ENCODE peak calls at places on chromosome X, in four cellular contexts. N is AG09309, C is CD14-positive monocyte, K is GM06990. Y is an unnamed sample.

GRCh38 chrX:37640142-37640541 is 45.4 kb upstream of the XK start:
- DNase-seq in N (no peak), K (no peak), C (no peak), Y (no peak)

GRCh38 chrX:69024287-69024686 is 141.0 kb downstream of the PJA1 start:
- DNase-seq in C (no peak), N (no peak), K (no peak), Y (no peak)

GRCh38 chrX:119654112-119654531 is 38.8 kb downstream of the SEPTIN6 start:
- DNase-seq in N (no peak), C (no peak), K (no peak), Y (no peak)

GRCh38 chrX:138710866-138711331 is 618 bp downstream of the FGF13 start:
- DNase-seq in C (no peak), N (no peak), K (no peak), Y (no peak)

GRCh38 chrX:9677098-9677739 is 88.4 kb downstream of the GPR143 start:
- DNase-seq in K (peak), C (no peak), N (no peak), Y (peak)

GRCh38 chrX:24838624-24839023 is 144.9 kb downstream of the POLA1 start:
- DNase-seq in N (peak), K (no peak), C (no peak), Y (peak)

GRCh38 chrX:44945736-44946135 is 72.7 kb downstream of the KDM6A start:
- DNase-seq in K (no peak), N (no peak), C (no peak), Y (no peak)

GRCh38 chrX:3094261-3094660 is 53.0 kb downstream of the ARSF start:
- DNase-seq in C (no peak), N (no peak), K (no peak), Y (no peak)

GRCh38 chrX:71603618-71604017 is 14.7 kb downstream of the CXCR3 start:
- DNase-seq in K (no peak), N (no peak), C (no peak), Y (no peak)

GRCh38 chrX:56994375-56995270 is 718 bp downstream of the SPIN3 start:
- DNase-seq in C (peak), N (no peak), K (no peak), Y (no peak)

GRCh38 chrX:120452131-120452530 is 17.0 kb downstream of the LAMP2 start:
- DNase-seq in C (no peak), K (no peak), N (no peak), Y (no peak)

GRCh38 chrX:13078739-13079444 is 34.5 kb upstream of the FAM9C start:
- DNase-seq in N (peak), K (no peak), C (peak), Y (no peak)

GRCh38 chrX:112083624-112084326 is 1.2 kb upstream of the TRPC5 start:
- DNase-seq in C (no peak), K (no peak), N (no peak), Y (no peak)

GRCh38 chrX:71532078-71532752 is 689 bp upstream of the OGT start:
- DNase-seq in N (no peak), K (peak), C (peak), Y (no peak)

GRCh38 chrX:48531359-48531954 is 8.1 kb upstream of the TBC1D25 start:
- DNase-seq in N (peak), K (no peak), C (no peak), Y (no peak)

GRCh38 chrX:81174286-81174685 is 27.4 kb downstream of the HMGN5 start:
- DNase-seq in N (no peak), C (no peak), K (no peak), Y (peak)

GRCh38 chrX:9745417-9746115 is 20.1 kb downstream of the GPR143 start:
- DNase-seq in C (no peak), N (no peak), K (no peak), Y (no peak)

GRCh38 chrX:23937100-23937499 is 29.3 kb downstream of the CXorf58 start:
- DNase-seq in C (no peak), N (no peak), K (no peak), Y (no peak)

GRCh38 chrX:499870-500364 is 113.2 kb upstream of the PPP2R3B start:
- DNase-seq in K (no peak), N (no peak), C (no peak), Y (no peak)

GRCh38 chrX:39967348-39967747 is 130.4 kb downstream of the BCOR start:
- DNase-seq in C (no peak), K (no peak), N (no peak), Y (no peak)

GRCh38 chrX:45515262-45516215 is 314.9 kb upstream of the DIPK2B start:
- DNase-seq in K (no peak), N (peak), C (peak), Y (peak)

DNA sequence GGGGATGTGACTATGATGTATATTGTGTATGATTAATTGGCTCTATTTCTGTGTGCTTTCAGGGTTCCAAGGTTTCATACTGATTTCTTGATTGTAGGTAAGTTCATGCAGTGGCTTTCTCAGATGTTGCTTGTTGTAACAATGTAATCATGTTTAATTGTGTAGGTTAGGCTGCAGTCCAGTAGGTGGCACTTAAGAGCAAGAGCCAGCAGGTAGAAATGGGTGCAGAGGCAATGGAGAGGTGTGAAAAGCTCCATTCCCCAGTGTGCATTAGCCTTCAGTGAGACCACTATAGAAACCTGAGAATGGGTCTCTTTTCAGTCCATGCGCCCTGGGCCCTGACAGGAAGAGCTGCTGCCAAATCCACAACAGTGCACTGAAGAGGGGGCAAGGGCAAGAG is 28.2 kb downstream of the DCAF12L2 start:
- DNase-seq in N (no peak), K (no peak), C (no peak), Y (no peak)
- TF ChIP-seq CTCF in N (peak), K (peak), C (no peak), Y (peak)

DNA sequence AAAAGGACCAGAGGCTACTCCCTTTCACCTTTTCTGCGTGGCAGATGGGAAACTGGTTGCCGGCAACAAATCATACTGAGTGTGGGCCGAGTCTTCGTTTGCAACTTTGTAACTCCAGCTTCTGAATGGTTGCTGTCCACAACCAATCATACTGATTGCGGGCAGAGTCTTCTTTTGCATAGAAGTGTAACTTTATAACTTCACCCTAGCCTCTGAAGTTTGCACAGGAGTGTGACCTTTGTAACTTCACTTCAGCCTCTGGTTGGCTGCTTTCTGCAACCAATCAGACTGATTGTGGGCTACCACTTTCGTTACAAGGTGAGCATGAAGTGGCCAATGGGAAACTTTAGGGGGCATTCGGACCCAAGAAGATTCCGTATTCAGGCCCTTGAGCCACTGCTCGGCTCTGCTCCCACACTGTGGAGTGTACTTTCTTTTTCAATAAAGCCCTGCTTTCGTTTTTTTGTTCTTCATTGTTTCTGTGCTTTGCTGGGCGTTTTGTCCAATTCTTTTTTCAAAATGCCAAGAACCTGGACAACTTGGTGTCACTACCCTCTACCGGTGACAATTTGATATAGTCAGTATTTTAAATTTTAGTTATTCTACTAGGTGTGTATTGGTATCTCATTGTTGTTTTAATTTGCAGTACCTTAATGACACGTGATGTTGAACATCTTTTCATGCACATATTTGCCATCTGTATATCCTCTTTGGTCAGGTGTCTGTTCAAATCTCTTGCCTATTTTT is 9.0 kb upstream of the PAGE5 start:
- DNase-seq in N (no peak), C (no peak), K (no peak), Y (no peak)
- TF ChIP-seq CTCF in N (no peak), C (no peak), K (no peak), Y (no peak)

DNA sequence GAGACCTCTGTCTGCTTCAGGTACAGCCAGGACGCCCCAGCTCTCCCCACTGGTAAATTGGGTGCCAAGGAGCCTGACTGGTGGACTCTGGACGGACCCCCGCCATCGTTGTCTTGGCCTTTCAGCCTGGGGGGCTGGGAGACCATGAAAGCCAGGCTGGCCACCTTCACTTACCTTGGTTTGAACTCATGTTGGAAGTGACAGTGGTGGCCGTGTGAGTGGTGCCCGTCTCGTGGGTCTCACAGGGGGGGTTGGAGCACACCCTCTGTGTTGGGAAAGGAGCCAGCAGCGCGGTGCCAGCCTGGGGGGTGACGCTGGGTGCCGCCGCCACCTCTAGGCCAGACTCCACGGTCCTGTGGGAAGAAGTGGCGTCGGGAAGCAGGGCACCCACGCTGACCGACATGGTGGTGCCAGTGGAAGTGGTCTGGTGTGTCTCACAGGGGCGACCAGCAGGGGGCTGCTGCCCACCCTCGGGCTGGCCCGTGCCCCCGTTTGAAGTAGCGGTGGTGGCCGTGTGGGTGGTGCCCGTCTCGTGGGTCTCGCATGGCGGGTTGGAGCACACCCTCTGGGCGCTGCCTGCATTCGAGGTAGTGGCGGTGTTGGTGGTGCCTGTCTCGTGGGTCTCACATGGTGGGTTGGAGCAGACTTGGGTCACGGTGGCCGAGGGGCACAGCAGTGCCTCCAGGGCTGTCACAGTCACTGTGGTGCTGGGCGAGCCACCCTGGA is 9.6 kb upstream of the RENBP start:
- DNase-seq in K (no peak), C (no peak), N (no peak), Y (no peak)
- TF ChIP-seq CTCF in K (no peak), C (no peak), N (no peak), Y (no peak)

DNA sequence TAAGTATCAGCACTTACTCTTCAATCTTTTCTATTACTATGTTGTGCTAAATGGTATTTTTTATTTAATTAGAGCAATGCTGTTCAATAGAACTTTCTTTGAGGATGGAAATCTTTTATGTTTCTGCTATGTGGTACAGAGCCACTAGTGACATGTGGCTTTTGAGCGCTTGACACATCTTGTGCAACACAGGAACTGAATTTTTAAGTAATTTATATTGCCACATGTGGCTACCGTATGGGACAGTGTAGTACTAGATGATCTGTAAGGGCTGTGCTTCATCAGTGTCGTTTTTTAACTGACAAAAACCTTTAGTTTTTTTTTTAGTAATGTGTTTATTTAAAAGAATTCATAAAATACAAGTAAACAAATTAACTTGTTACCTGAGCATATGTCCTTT is 22.4 kb downstream of the HPRT1 start:
- DNase-seq in N (no peak), K (no peak), C (no peak), Y (no peak)
- TF ChIP-seq CTCF in N (no peak), K (no peak), C (no peak), Y (no peak)

GRCh38 chrX:132489256-132490085 is 633 bp upstream of the MBNL3 start:
- DNase-seq in C (no peak), K (peak), N (no peak), Y (peak)
- TF ChIP-seq CTCF in C (no peak), K (peak), N (no peak), Y (no peak)

DNA sequence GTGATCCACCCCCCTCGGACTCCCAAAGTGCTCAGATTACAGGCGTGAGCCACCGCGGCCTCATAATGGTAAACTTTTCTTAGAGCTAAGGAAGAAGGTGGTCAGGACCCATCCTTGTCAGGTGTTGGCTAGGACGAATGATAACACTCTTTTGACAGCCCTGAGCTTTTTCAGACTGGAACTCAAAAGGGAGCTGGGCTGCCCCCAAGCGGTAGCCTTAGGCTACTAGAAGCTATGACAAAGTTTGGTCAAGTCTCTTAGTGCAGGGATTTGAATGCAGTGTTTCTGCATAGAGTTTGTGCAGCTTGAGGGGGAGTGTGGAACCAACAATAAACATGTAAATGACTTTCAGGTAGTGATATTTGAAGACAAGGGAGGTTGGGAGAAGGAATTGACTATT is 11.8 kb upstream of the HSD17B10 start:
- DNase-seq in C (no peak), K (no peak), N (no peak), Y (peak)
- TF ChIP-seq CTCF in C (peak), K (peak), N (peak), Y (peak)

GRCh38 chrX:118226060-118226428 is 109.4 kb upstream of the KLHL13 start:
- DNase-seq in K (peak), C (no peak), N (no peak), Y (peak)
- TF ChIP-seq CTCF in K (peak), C (peak), N (peak), Y (peak)

GRCh38 chrX:129769467-129770154 is 10.1 kb upstream of the SASH3 start:
- DNase-seq in K (peak), C (no peak), N (no peak), Y (peak)

GRCh38 chrX:129777218-129777768 is 2.5 kb upstream of the SASH3 start:
- DNase-seq in C (peak), K (peak), N (no peak), Y (no peak)

GRCh38 chrX:129772796-129773431 is 6.8 kb upstream of the SASH3 start:
- DNase-seq in C (peak), K (peak), N (no peak), Y (peak)

GRCh38 chrX:129771266-129771995 is 8.3 kb upstream of the SASH3 start:
- DNase-seq in N (no peak), C (no peak), K (no peak), Y (no peak)

GRCh38 chrX:129773649-129774458 is 5.9 kb upstream of the SASH3 start:
- DNase-seq in N (no peak), K (no peak), C (no peak), Y (no peak)
- TF ChIP-seq CTCF in N (no peak), K (no peak), C (peak), Y (no peak)

GRCh38 chrX:47129879-47130358 is 14.6 kb downstream of the NDUFB11 start:
- DNase-seq in K (no peak), N (no peak), C (no peak), Y (no peak)
- TF ChIP-seq CTCF in K (no peak), N (no peak), C (no peak), Y (no peak)

DNA sequence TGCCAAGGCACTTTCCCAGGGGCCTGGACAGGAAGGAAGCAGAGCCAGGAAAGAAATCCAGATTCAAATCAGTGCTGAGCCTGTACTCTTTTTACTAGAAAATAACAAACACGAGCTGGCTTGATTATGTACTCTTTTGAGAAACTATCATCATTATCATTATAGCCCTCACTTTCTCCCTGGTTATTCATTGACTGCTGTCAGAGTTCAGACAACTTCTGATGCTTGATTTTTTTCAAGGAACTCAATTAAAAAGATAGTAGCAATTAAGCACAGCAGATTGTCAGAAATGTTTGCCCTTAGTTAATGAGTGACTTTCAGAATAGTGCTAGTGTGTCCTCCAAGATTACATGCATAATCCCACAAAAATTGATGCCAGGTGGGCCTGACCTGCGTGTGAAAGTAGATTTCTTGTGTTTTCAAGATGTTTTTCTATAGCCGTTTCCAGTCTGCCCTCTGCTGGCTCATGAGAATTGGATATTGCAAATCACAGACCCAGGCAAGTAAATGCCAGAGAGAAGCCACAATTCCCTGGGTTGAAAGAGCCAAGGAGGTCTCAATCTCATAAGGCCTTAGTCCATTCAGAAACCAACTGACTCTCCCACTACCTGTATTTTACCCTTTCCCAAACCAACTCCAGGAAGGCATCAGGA is 14.3 kb upstream of the PNPLA4 start:
- DNase-seq in C (no peak), N (no peak), K (no peak), Y (no peak)
- TF ChIP-seq CTCF in C (no peak), N (peak), K (peak), Y (peak)